ENCODE peak calls at places on chromosomes 7 and 10, in five cellular contexts. One of them, this sample, is unnamed.

GRCh38 chr10:132916421-132916841 is 25.9 kb downstream of the CFAP46 start:
- DNase-seq in T-helper 22 cell: no peak
- DNase-seq in ureter: no peak
- DNase-seq in GM23248: no peak
- DNase-seq in nucleus accumbens: no peak
- DNase-seq in this sample: no peak

GRCh38 chr7:26533163-26533562 is 241.5 kb downstream of the SNX10 start:
- DNase-seq in GM23248: no peak
- DNase-seq in ureter: no peak
- DNase-seq in T-helper 22 cell: no peak
- DNase-seq in nucleus accumbens: no peak
- DNase-seq in this sample: no peak

GRCh38 chr10:132397036-132397541 is at the start of gene PWWP2B:
- DNase-seq in T-helper 22 cell: peak
- DNase-seq in nucleus accumbens: no peak
- DNase-seq in ureter: no peak
- DNase-seq in GM23248: peak
- DNase-seq in this sample: peak

GRCh38 chr7:134712196-134712595 is 65.5 kb downstream of the BPGM start:
- DNase-seq in nucleus accumbens: no peak
- DNase-seq in ureter: no peak
- DNase-seq in T-helper 22 cell: no peak
- DNase-seq in GM23248: peak
- DNase-seq in this sample: peak

GRCh38 chr7:137717811-137718271 is 128.9 kb downstream of the DGKI start:
- DNase-seq in ureter: no peak
- DNase-seq in GM23248: peak
- DNase-seq in nucleus accumbens: peak
- DNase-seq in T-helper 22 cell: no peak
- DNase-seq in this sample: peak

GRCh38 chr10:62384057-62384446 is 9.9 kb downstream of the ZNF365 start:
- DNase-seq in ureter: no peak
- DNase-seq in T-helper 22 cell: peak
- DNase-seq in nucleus accumbens: no peak
- DNase-seq in GM23248: peak
- DNase-seq in this sample: peak

GRCh38 chr10:96441126-96441905 is 72.4 kb downstream of the TLL2 start:
- DNase-seq in GM23248: no peak
- DNase-seq in ureter: no peak
- DNase-seq in nucleus accumbens: no peak
- DNase-seq in T-helper 22 cell: no peak
- DNase-seq in this sample: no peak

GRCh38 chr10:74114041-74114448 is 36.6 kb downstream of the AP3M1 start:
- DNase-seq in T-helper 22 cell: no peak
- DNase-seq in ureter: no peak
- DNase-seq in GM23248: peak
- DNase-seq in nucleus accumbens: peak
- DNase-seq in this sample: no peak

This sample was measured in EL.